ENCODE peak calls at places on chromosomes 12 and 14, in five cellular contexts. M is stomach, Q is upper lobe of left lung, J is sigmoid colon, D is H1. K is an unnamed sample.

GRCh38 chr12:57837779-57838562 is 8.6 kb downstream of the CTDSP2 start:
- DNase-seq in J (no peak), Q (no peak), D (no peak), M (no peak), K (no peak)

GRCh38 chr12:442235-442884 is 17.4 kb upstream of the B4GALNT3 start:
- DNase-seq in D (no peak), Q (no peak), J (peak; percentile 65), M (peak; percentile 69), K (peak; percentile 46)

GRCh38 chr12:98418357-98419075 is 96.9 kb upstream of the TMPO start:
- DNase-seq in M (peak; percentile 92), J (peak; percentile 89), Q (peak; percentile 87), D (no peak), K (peak; percentile 89)

GRCh38 chr12:52119398-52120254 is 40.1 kb downstream of the SMIM41 start:
- DNase-seq in Q (peak; percentile 75), D (peak; percentile 65), J (no peak), M (peak; percentile 77), K (peak; percentile 47)

GRCh38 chr12:73465106-73465505 is 1072.5 kb upstream of the ATXN7L3B start:
- DNase-seq in M (no peak), J (no peak), D (peak; percentile 5), Q (no peak), K (no peak)

GRCh38 chr12:123097521-123098084 is 53.3 kb downstream of the PITPNM2 start:
- DNase-seq in D (no peak), Q (no peak), M (peak; percentile 28), J (peak; percentile 81), K (no peak)

GRCh38 chr12:51511546-51512260 is 79.3 kb upstream of the SCN8A start:
- DNase-seq in D (no peak), M (no peak), J (no peak), Q (no peak), K (no peak)

GRCh38 chr14:47044841-47045240 is 393.3 kb upstream of the RPL10L start:
- DNase-seq in D (peak; percentile 39), Q (no peak), J (no peak), M (peak; percentile 27), K (no peak)

GRCh38 chr12:93894391-93895095 is 217.4 kb downstream of the CRADD start:
- DNase-seq in D (no peak), Q (peak; percentile 86), M (no peak), J (peak; percentile 94), K (peak; percentile 44)

GRCh38 chr12:54581412-54581811 is 7.0 kb downstream of the PPP1R1A start:
- DNase-seq in M (no peak), J (no peak), D (no peak), Q (no peak), K (no peak)

GRCh38 chr12:69045430-69045829 is 112.5 kb upstream of the CPM start:
- DNase-seq in J (no peak), D (no peak), M (no peak), Q (no peak), K (no peak)

GRCh38 chr12:8038659-8039114 is 6.2 kb downstream of the FOXJ2 start:
- DNase-seq in D (no peak), J (peak; percentile 87), M (peak; percentile 84), Q (peak; percentile 48), K (peak; percentile 40)

GRCh38 chr12:104154286-104154685 is 16.3 kb upstream of the NFYB start:
- DNase-seq in J (no peak), D (no peak), M (no peak), Q (no peak), K (no peak)

GRCh38 chr12:123233505-123234299 is 466 bp downstream of the MTRFR start:
- DNase-seq in M (no peak), J (no peak), D (no peak), Q (no peak), K (no peak)

GRCh38 chr12:71282020-71282419 is 124.2 kb upstream of the TSPAN8 start:
- DNase-seq in M (no peak), J (no peak), Q (no peak), D (no peak), K (no peak)

GRCh38 chr12:4243098-4243795 is 30.3 kb upstream of the CCND2 start:
- DNase-seq in D (no peak), Q (peak; percentile 37), J (no peak), M (no peak), K (no peak)

GRCh38 chr12:86838709-86839108 is 582.5 kb upstream of the MGAT4C start:
- DNase-seq in Q (no peak), D (no peak), J (no peak), M (no peak), K (no peak)

GRCh38 chr14:73824116-73824515 is 27.5 kb upstream of the PTGR2 start:
- DNase-seq in D (no peak), J (no peak), M (no peak), Q (no peak), K (no peak)

GRCh38 chr12:53499261-53500118 is at the start of gene MAP3K12:
- DNase-seq in D (no peak), J (peak; percentile 89), Q (peak; percentile 92), M (peak; percentile 48), K (peak; percentile 68)

GRCh38 chr12:11576104-11576503 is 73.4 kb upstream of the ETV6 start:
- DNase-seq in Q (no peak), J (peak; percentile 67), D (no peak), M (no peak), K (no peak)

GRCh38 chr14:45201908-45202307 is 51.1 kb downstream of the MIS18BP1 start:
- DNase-seq in D (no peak), M (no peak), Q (no peak), J (no peak), K (no peak)

GRCh38 chr12:8057839-8058238 is 8.3 kb downstream of the C3AR1 start:
- DNase-seq in Q (no peak), M (no peak), J (no peak), D (no peak), K (no peak)

GRCh38 chr12:80676856-80677255 is 30.6 kb upstream of the MYF6 start:
- DNase-seq in Q (no peak), D (no peak), M (no peak), J (no peak), K (no peak)

GRCh38 chr14:23640524-23641141 is 4.5 kb downstream of the DHRS2 start:
- DNase-seq in Q (no peak), D (no peak), J (peak; percentile 83), M (no peak), K (peak; percentile 39)

GRCh38 chr12:31574803-31575573 is 15.9 kb downstream of the DENND5B start:
- DNase-seq in J (no peak), D (no peak), M (no peak), Q (no peak), K (no peak)

GRCh38 chr12:115305867-115306266 is 621.9 kb upstream of the TBX3 start:
- DNase-seq in J (no peak), M (no peak), Q (no peak), D (no peak), K (no peak)

GRCh38 chr12:12999959-13000615 is at the start of gene HEBP1:
- DNase-seq in D (no peak), Q (peak; percentile 99), M (peak; percentile 97), J (peak; percentile 97), K (peak; percentile 98)

GRCh38 chr12:12997734-12998133 is 2.3 kb downstream of the HEBP1 start:
- DNase-seq in J (no peak), Q (no peak), M (no peak), D (no peak), K (no peak)

GRCh38 chr12:13000616-13000934 is 510 bp upstream of the HEBP1 start:
- DNase-seq in Q (no peak), M (no peak), J (no peak), D (no peak), K (no peak)

GRCh38 chr12:12998248-12998647 is 1.8 kb downstream of the HEBP1 start:
- DNase-seq in Q (no peak), J (no peak), M (no peak), D (no peak), K (no peak)

DNA sequence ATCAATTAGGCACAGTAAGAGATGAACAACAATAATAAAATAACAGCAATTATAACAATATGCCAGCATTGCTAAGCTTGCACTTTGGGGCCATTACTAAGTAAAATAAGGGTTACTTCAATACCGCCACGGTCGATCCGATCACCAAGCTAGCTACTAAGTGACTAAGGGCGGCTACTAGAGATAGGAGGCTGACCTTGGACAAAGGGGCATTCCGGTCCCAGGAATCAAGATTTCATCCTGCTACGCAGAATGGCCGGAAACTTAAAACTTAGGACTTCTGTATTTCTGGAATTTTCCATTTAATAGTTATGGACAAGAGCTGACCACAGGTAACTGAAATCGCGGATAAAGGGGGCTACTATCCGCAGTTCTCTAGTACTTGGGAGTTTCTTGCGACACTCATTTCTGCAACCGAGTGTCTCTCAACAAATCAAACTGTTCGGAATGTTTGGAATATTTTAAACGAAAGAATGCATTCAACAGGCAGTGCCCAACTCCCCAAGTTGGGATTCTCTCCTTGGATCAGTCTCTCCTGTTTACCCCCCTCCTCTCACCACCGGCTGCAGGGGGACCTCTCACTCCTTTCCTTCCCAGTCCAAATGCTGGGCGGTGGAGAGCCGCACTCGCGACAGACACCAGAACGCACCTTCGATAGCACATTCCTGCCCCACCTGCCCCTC is 648 bp downstream of the HEBP1 start:
- DNase-seq in M (no peak), D (no peak), Q (no peak), J (no peak), K (peak; percentile 49)
- H3K27ac ChIP-seq in M (peak overlapping the region; percentile 94), D (no peak overlapping the region), Q (peak overlapping the region; percentile 94), J (peak overlapping the region; percentile 98), K (peak overlapping the region; percentile 95)

GRCh38 chr14:75604979-75605825 is 26.8 kb downstream of the FLVCR2 start:
- DNase-seq in D (no peak), Q (peak; percentile 73), M (no peak), J (no peak), K (no peak)

GRCh38 chr14:75605916-75606315 is 27.5 kb downstream of the FLVCR2 start:
- DNase-seq in Q (no peak), J (no peak), D (no peak), M (no peak), K (no peak)

GRCh38 chr14:75607842-75608640 is 29.6 kb downstream of the FLVCR2 start:
- DNase-seq in J (no peak), D (no peak), M (no peak), Q (no peak), K (no peak)

GRCh38 chr14:75609606-75610476 is 31.4 kb downstream of the FLVCR2 start:
- DNase-seq in Q (no peak), M (no peak), J (no peak), D (no peak), K (no peak)

GRCh38 chr14:75607044-75607443 is 28.6 kb downstream of the FLVCR2 start:
- DNase-seq in D (no peak), M (no peak), J (no peak), Q (no peak), K (no peak)
- TF ChIP-seq POLR2AphosphoS5 in D (no peak), M (no peak), J (no peak), Q (no peak), K (no peak)

GRCh38 chr12:96036765-96037455 is 1.5 kb upstream of the LTA4H start:
- DNase-seq in D (no peak), Q (no peak), J (no peak), M (no peak), K (no peak)

GRCh38 chr12:96044017-96044985 is 8.9 kb upstream of the LTA4H start:
- DNase-seq in D (no peak), J (no peak), Q (no peak), M (no peak), K (no peak)

GRCh38 chr12:96035283-96036236 is at the start of gene LTA4H:
- DNase-seq in D (peak; percentile 99), Q (peak; percentile 95), M (peak; percentile 98), J (peak; percentile 99), K (peak; percentile 98)

GRCh38 chr12:96041181-96041580 is 5.8 kb upstream of the LTA4H start:
- DNase-seq in D (no peak), Q (no peak), J (no peak), M (no peak), K (no peak)

GRCh38 chr12:96040305-96041133 is 5.1 kb upstream of the LTA4H start:
- DNase-seq in J (no peak), M (no peak), Q (no peak), D (no peak), K (no peak)
- TF ChIP-seq EP300 in J (no peak), M (no peak), Q (no peak), D (no peak), K (no peak)

GRCh38 chr14:71538288-71538687 is 393.9 kb upstream of the RGS6 start:
- DNase-seq in Q (no peak), M (no peak), J (no peak), D (no peak), K (no peak)
- H3K27ac ChIP-seq in Q (no peak overlapping the region), M (no peak overlapping the region), J (no peak overlapping the region), D (no peak overlapping the region), K (no peak overlapping the region)